ENCODE peak calls at places on chromosomes 4 and X, in four cellular contexts. B, Y, E and G are unnamed samples.

GRCh38 chr4:8506373-8507250 is 66.0 kb downstream of the TRMT44 start:
- DNase-seq in E (peak), Y (no peak), B (peak), G (peak)

GRCh38 chr4:6338175-6338950 is 68.7 kb downstream of the WFS1 start:
- DNase-seq in B (no peak), E (no peak), Y (no peak), G (no peak)

GRCh38 chr4:19146038-19146437 is 1105.7 kb upstream of the SLIT2 start:
- DNase-seq in E (no peak), Y (no peak), B (no peak), G (no peak)

GRCh38 chr4:1204828-1205591 is 32.6 kb upstream of the SPON2 start:
- DNase-seq in B (no peak), E (peak), Y (no peak), G (peak)

GRCh38 chrX:66676413-66676812 is 37.5 kb upstream of the EDA2R start:
- DNase-seq in Y (no peak), B (no peak), E (no peak), G (no peak)

GRCh38 chrX:136261316-136261715 is 10.1 kb upstream of the MAP7D3 start:
- DNase-seq in Y (no peak), E (no peak), B (no peak), G (no peak)

GRCh38 chr4:25635501-25635900 is 20.1 kb upstream of the SLC34A2 start:
- DNase-seq in Y (no peak), E (no peak), B (no peak), G (no peak)

GRCh38 chr4:76199664-76200211 is 13.9 kb downstream of the SCARB2 start:
- DNase-seq in E (no peak), B (no peak), Y (peak), G (peak)

GRCh38 chrX:8140986-8141385 is 30.1 kb downstream of the VCX2 start:
- DNase-seq in B (no peak), Y (no peak), E (no peak), G (no peak)

GRCh38 chr4:183808102-183808466 is 97.0 kb upstream of the STOX2 start:
- DNase-seq in B (no peak), Y (no peak), E (no peak), G (no peak)

GRCh38 chr4:10074767-10075105 is 41.9 kb downstream of the WDR1 start:
- DNase-seq in B (peak), E (peak), Y (peak), G (no peak)

GRCh38 chr4:40149960-40150385 is 46.9 kb upstream of the RHOH start:
- DNase-seq in Y (peak), B (peak), E (peak), G (peak)

GRCh38 chr4:3699678-3700077 is 66.5 kb upstream of the ADRA2C start:
- DNase-seq in B (no peak), E (no peak), Y (no peak), G (no peak)

GRCh38 chr4:182137343-182137742 is 105.9 kb upstream of the TENM3 start:
- DNase-seq in E (no peak), Y (no peak), B (no peak), G (no peak)

GRCh38 chr4:15853345-15853744 is 75.2 kb downstream of the CD38 start:
- DNase-seq in B (no peak), E (no peak), Y (no peak), G (no peak)

GRCh38 chr4:47505666-47506065 is 20.6 kb downstream of the ATP10D start:
- DNase-seq in Y (no peak), E (no peak), B (no peak), G (no peak)

GRCh38 chr4:75180790-75181776 is 248.2 kb downstream of the PARM1 start:
- DNase-seq in Y (no peak), B (peak), E (peak), G (peak)

GRCh38 chr4:52200339-52200725 is 149.2 kb downstream of the SPATA18 start:
- DNase-seq in B (no peak), E (no peak), Y (no peak), G (no peak)

GRCh38 chr4:169009281-169010124 is 552 bp downstream of the CBR4 start:
- DNase-seq in Y (peak), E (peak), B (peak), G (peak)

GRCh38 chrX:77065896-77066295 is 381.3 kb upstream of the FGF16 start:
- DNase-seq in B (no peak), Y (no peak), E (no peak), G (no peak)

GRCh38 chr4:173527103-173527876 is 2.7 kb downstream of the HAND2 start:
- DNase-seq in E (peak), B (peak), Y (no peak), G (no peak)

GRCh38 chrX:150365051-150365952 is 2.2 kb downstream of the MAMLD1 start:
- DNase-seq in E (peak), Y (peak), B (peak), G (no peak)

GRCh38 chrX:133523094-133523493 is 107.8 kb upstream of the GPC4 start:
- DNase-seq in B (peak), Y (no peak), E (peak), G (no peak)

GRCh38 chr4:52408471-52408870 is 250.6 kb downstream of the USP46 start:
- DNase-seq in Y (no peak), B (no peak), E (no peak), G (no peak)

GRCh38 chr4:1041147-1041935 is 29.9 kb downstream of the FGFRL1 start:
- DNase-seq in B (peak), Y (no peak), E (no peak), G (no peak)

GRCh38 chr4:17448689-17449088 is 63.2 kb downstream of the QDPR start:
- DNase-seq in B (peak), E (no peak), Y (no peak), G (no peak)

GRCh38 chrX:70168238-70169188 is 8.8 kb upstream of the DGAT2L6 start:
- DNase-seq in B (peak), E (peak), Y (peak), G (no peak)